ENCODE peak calls at places on chromosomes 13 and 19, in four cellular contexts. I is iPS DF 6.9, F is keratinocyte, W is pons. H is an unnamed sample.

GRCh38 chr13:100229603-100230002 is 140.7 kb downstream of the PCCA start:
- DNase-seq in W (no peak), I (no peak), F (no peak), H (no peak)

GRCh38 chr13:35694549-35695233 is 218.2 kb upstream of the MAB21L1 start:
- DNase-seq in I (no peak), W (no peak), F (no peak), H (no peak)

GRCh38 chr19:47124937-47125668 is 5.5 kb upstream of the SAE1 start:
- DNase-seq in I (no peak), F (no peak), W (peak; percentile 88), H (no peak)

GRCh38 chr13:98476538-98476966 is 100.4 kb downstream of the STK24 start:
- DNase-seq in I (no peak), W (no peak), F (peak; percentile 66), H (peak; percentile 95)

GRCh38 chr13:102122147-102122546 is 279.7 kb downstream of the FGF14 start:
- DNase-seq in W (no peak), F (no peak), I (no peak), H (no peak)

GRCh38 chr13:30138511-30138910 is 168.8 kb downstream of the KATNAL1 start:
- DNase-seq in I (no peak), F (no peak), W (no peak), H (no peak)

GRCh38 chr19:51127755-51128154 is 3.0 kb downstream of the SIGLEC9 start:
- DNase-seq in W (peak; percentile 53), F (no peak), I (no peak), H (peak; percentile 52)

GRCh38 chr13:90414691-90415596 is 932.5 kb upstream of the MIR17HG start:
- DNase-seq in W (no peak), I (no peak), F (no peak), H (no peak)

GRCh38 chr13:63517376-63517775 is 2101.7 kb upstream of the PCDH20 start:
- DNase-seq in W (no peak), F (no peak), I (no peak), H (no peak)

GRCh38 chr13:114004416-114005205 is 30.7 kb upstream of the C13orf46 start:
- DNase-seq in W (no peak), F (no peak), I (no peak), H (peak; percentile 37)

GRCh38 chr13:24802074-24802473 is 38.1 kb downstream of the RNF17 start:
- DNase-seq in F (no peak), W (no peak), I (no peak), H (no peak)

GRCh38 chr13:98275711-98276171 is 98.7 kb upstream of the RNF113B start:
- DNase-seq in W (no peak), I (no peak), F (no peak), H (no peak)

GRCh38 chr19:8487137-8487851 is 15.1 kb downstream of the PRAM1 start:
- DNase-seq in F (no peak), W (peak; percentile 70), I (no peak), H (no peak)

GRCh38 chr13:67147257-67148218 is 82.6 kb downstream of the PCDH9 start:
- DNase-seq in F (no peak), I (no peak), W (peak; percentile 73), H (no peak)

GRCh38 chr13:64801768-64802167 is 2428.4 kb downstream of the PCDH9 start:
- DNase-seq in I (no peak), F (no peak), W (no peak), H (no peak)

GRCh38 chr13:59532405-59532804 is 631.3 kb downstream of the DIAPH3 start:
- DNase-seq in F (no peak), W (no peak), I (no peak), H (no peak)

GRCh38 chr19:34364830-34365462 is at the start of gene GPI:
- DNase-seq in I (no peak), W (peak; percentile 31), F (no peak), H (peak; percentile 77)

GRCh38 chr19:52200044-52200443 is 10.2 kb downstream of the PPP2R1A start:
- DNase-seq in I (no peak), F (no peak), W (no peak), H (no peak)

GRCh38 chr13:33524086-33524485 is 238.5 kb upstream of the STARD13 start:
- DNase-seq in W (no peak), F (no peak), I (no peak), H (no peak)

GRCh38 chr13:49319555-49320350 is 72.0 kb downstream of the CDADC1 start:
- DNase-seq in I (no peak), W (no peak), F (no peak), H (no peak)

GRCh38 chr13:106906431-106906996 is 338.6 kb upstream of the ARGLU1 start:
- DNase-seq in W (no peak), I (no peak), F (no peak), H (no peak)

GRCh38 chr19:45879971-45880370 is 6.0 kb downstream of the IRF2BP1 start:
- DNase-seq in F (no peak), I (no peak), W (no peak), H (no peak)

GRCh38 chr19:54949412-54949811 is 2.1 kb upstream of the NLRP7 start:
- DNase-seq in W (no peak), I (no peak), F (no peak), H (no peak)

GRCh38 chr19:5925830-5926459 is 11.9 kb downstream of the CAPS start:
- DNase-seq in W (no peak), I (no peak), F (no peak), H (no peak)

GRCh38 chr19:40464059-40465024 is 1.2 kb downstream of the BLVRB start:
- DNase-seq in I (no peak), F (no peak), W (peak; percentile 79), H (no peak)

GRCh38 chr13:97318532-97318931 is 96.4 kb downstream of the MBNL2 start:
- DNase-seq in I (no peak), F (no peak), W (no peak), H (no peak)

GRCh38 chr19:29845576-29846176 is 33.9 kb downstream of the CCNE1 start:
- DNase-seq in F (no peak), I (no peak), W (peak; percentile 40), H (no peak)

GRCh38 chr13:18628428-18628827 is 553.2 kb downstream of the TUBA3C start:
- DNase-seq in I (no peak), F (no peak), W (no peak), H (no peak)

GRCh38 chr19:30555075-30555787 is 183.0 kb downstream of the ZNF536 start:
- DNase-seq in F (no peak), I (no peak), W (no peak), H (no peak)

GRCh38 chr19:58516964-58517833 is 2.4 kb downstream of the ZBTB45 start:
- DNase-seq in I (no peak), F (no peak), W (no peak), H (no peak)

GRCh38 chr13:25731037-25731436 is 320.8 kb downstream of the SHISA2 start:
- DNase-seq in W (no peak), I (no peak), F (no peak), H (no peak)

GRCh38 chr13:51453959-51454703 is 1.3 kb upstream of the INTS6 start:
- DNase-seq in F (no peak), W (peak; percentile 53), I (no peak), H (no peak)

GRCh38 chr19:46732172-46732938 is 13.5 kb upstream of the FKRP start:
- DNase-seq in I (no peak), W (no peak), F (no peak), H (no peak)

GRCh38 chr19:45507864-45508680 is 793 bp downstream of the VASP start:
- DNase-seq in W (no peak), I (no peak), F (no peak), H (peak; percentile 63)

GRCh38 chr13:106942558-106942957 is 374.6 kb upstream of the ARGLU1 start:
- DNase-seq in I (no peak), F (no peak), W (no peak), H (no peak)

GRCh38 chr13:110533771-110534670 is 27.5 kb downstream of the RAB20 start:
- DNase-seq in F (no peak), W (no peak), I (no peak), H (no peak)

GRCh38 chr13:60431108-60431700 is 34.2 kb downstream of the TDRD3 start:
- DNase-seq in I (no peak), W (peak; percentile 82), F (peak; percentile 26), H (no peak)

GRCh38 chr13:76474356-76474755 is 411.8 kb downstream of the KCTD12 start:
- DNase-seq in I (no peak), F (no peak), W (no peak), H (no peak)

GRCh38 chr13:51255556-51255955 is 33.4 kb downstream of the FAM124A start:
- DNase-seq in F (no peak), W (no peak), I (no peak), H (no peak)

GRCh38 chr19:28701491-28701890 is 511.5 kb downstream of the UQCRFS1 start:
- DNase-seq in I (no peak), F (no peak), W (no peak), H (no peak)

H was measured in natural killer cell treated with Interleukin-12 subunit alpha and Interleukin-12 subunit beta and Interleukin-15 and Interleukin-18, amount 100 ng/mL, for 72 hours.